ENCODE peak calls at places on chromosome 2, in seven cellular contexts. J is endothelial cell of umbilical vein, N is brain microvascular endothelial cell, Q is adrenal gland, A is prostate gland, F is stomach, S is cardiac muscle cell. R is an unnamed sample.

GRCh38 chr2:239820836-239821693 is 204.1 kb downstream of the NDUFA10 start:
- DNase-seq in N (no peak), J (no peak), Q (peak; percentile 58), A (no peak), S (no peak), F (peak; percentile 23), R (peak; percentile 70)

GRCh38 chr2:231321556-231322334 is 73.8 kb upstream of the B3GNT7 start:
- DNase-seq in N (no peak), Q (peak; percentile 57), S (no peak), J (no peak), F (peak; percentile 20), A (no peak), R (peak; percentile 37)

GRCh38 chr2:6832556-6832955 is 33.2 kb downstream of the CMPK2 start:
- DNase-seq in Q (no peak), A (no peak), S (no peak), N (no peak), F (no peak), J (no peak), R (no peak)

GRCh38 chr2:58667137-58667774 is 426.1 kb upstream of the FANCL start:
- DNase-seq in N (no peak), A (no peak), F (no peak), J (peak; percentile 35), Q (no peak), S (no peak), R (no peak)

GRCh38 chr2:175880-176800 is 87.7 kb downstream of the SH3YL1 start:
- DNase-seq in N (no peak), A (no peak), Q (peak; percentile 90), S (no peak), J (no peak), F (no peak), R (no peak)

GRCh38 chr2:58135861-58136260 is 89.3 kb downstream of the VRK2 start:
- DNase-seq in S (no peak), A (no peak), F (no peak), J (peak; percentile 64), Q (no peak), N (no peak), R (no peak)

GRCh38 chr2:113160962-113161361 is 12.8 kb upstream of the PSD4 start:
- DNase-seq in J (no peak), Q (no peak), S (no peak), F (no peak), N (no peak), A (no peak), R (no peak)

GRCh38 chr2:218005486-218005885 is 2.7 kb upstream of the TNS1 start:
- DNase-seq in A (no peak), Q (no peak), N (no peak), S (no peak), J (no peak), F (no peak), R (no peak)

GRCh38 chr2:7209776-7210555 is 292.8 kb downstream of the RNF144A start:
- DNase-seq in A (no peak), J (no peak), N (peak; percentile 15), S (peak; percentile 3), F (no peak), Q (no peak), R (no peak)

GRCh38 chr2:74391209-74391579 is 11.1 kb upstream of the DCTN1 start:
- DNase-seq in Q (no peak), S (peak; percentile 25), F (no peak), J (peak; percentile 61), N (no peak), A (no peak), R (no peak)

GRCh38 chr2:191169456-191170300 is 18.9 kb upstream of the STAT4 start:
- DNase-seq in J (no peak), Q (no peak), F (no peak), N (no peak), A (no peak), S (no peak), R (no peak)
- TF ChIP-seq CTCF in J (no peak), Q (no peak), F (no peak), N (no peak), A (no peak), S (no peak), R (no peak)

DNA sequence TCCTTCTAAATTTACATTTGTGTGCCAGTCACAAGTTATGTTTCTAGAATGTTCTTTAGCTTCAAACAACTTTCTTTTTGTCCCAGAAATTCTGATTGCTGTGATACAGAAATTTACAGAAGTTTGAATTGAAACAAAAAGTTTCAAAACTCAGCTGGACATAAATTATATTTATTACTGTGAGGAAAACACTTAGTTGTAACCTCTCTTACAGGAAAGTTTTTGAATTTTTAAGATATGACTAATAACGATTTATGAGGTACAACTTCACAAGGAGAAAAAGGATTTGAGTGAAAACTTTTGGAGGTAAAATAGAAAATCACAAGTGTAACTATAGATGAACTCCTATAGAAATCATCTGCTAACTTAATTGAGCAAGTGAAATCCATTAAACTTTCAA is 205.3 kb downstream of the TMEM247 start:
- DNase-seq in J (no peak), N (no peak), A (no peak), S (no peak), F (no peak), Q (no peak), R (no peak)
- H3K27ac ChIP-seq in J (no peak overlapping the region), N (no peak overlapping the region), A (no peak overlapping the region), S (no peak overlapping the region), F (no peak overlapping the region), Q (no peak overlapping the region), R (no peak overlapping the region)

DNA sequence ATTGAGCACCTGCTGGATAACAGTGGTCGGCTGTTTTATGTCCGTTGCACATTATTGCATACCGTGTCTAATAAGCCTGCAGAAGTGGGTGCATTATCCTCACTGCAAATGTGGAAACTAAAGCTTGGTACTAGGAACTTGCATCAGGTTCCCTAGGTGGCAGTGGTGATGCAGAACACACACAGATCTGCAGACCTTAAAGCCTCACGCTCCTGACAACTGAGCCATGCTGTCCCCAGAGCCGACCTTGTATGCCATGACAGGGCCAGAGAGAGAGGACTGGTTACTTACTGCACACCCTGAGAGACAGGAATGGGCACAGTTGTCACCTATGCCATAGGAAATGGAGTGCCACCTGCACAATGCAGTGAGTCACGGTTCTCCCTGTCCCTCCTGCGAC is 151.8 kb downstream of the SH3RF3 start:
- DNase-seq in A (no peak), N (no peak), F (no peak), Q (peak; percentile 48), S (no peak), J (no peak), R (no peak)
- TF ChIP-seq CTCF in A (no peak), N (peak; percentile 29), F (no peak), Q (peak; percentile 12), S (no peak), J (no peak), R (peak; percentile 26)

GRCh38 chr2:41912766-41913165 is 135.1 kb upstream of the PKDCC start:
- DNase-seq in A (no peak), N (no peak), Q (no peak), S (no peak), F (no peak), J (no peak), R (no peak)
- H3K27ac ChIP-seq in A (no peak overlapping the region), N (no peak overlapping the region), Q (peak overlapping the region; percentile 4), S (no peak overlapping the region), F (peak overlapping the region; percentile 37), J (no peak overlapping the region), R (no peak overlapping the region)

GRCh38 chr2:50872543-50872942 is 159.4 kb downstream of the NRXN1 start:
- DNase-seq in A (no peak), N (no peak), Q (no peak), J (no peak), F (no peak), S (no peak), R (no peak)
- TF ChIP-seq CTCF in A (no peak), N (peak; percentile 35), Q (no peak), J (no peak), F (no peak), S (no peak), R (no peak)

GRCh38 chr2:11481426-11481788 is 15.4 kb upstream of the E2F6 start:
- DNase-seq in Q (no peak), J (no peak), F (no peak), A (no peak), N (no peak), S (no peak), R (no peak)
- H3K27ac ChIP-seq in Q (no peak overlapping the region), J (no peak overlapping the region), F (no peak overlapping the region), A (peak overlapping the region; percentile 3), N (no peak overlapping the region), S (no peak overlapping the region), R (peak overlapping the region; percentile 32)

GRCh38 chr2:35873921-35874320 is 481.7 kb upstream of the CRIM1 start:
- DNase-seq in J (peak; percentile 5), A (no peak), N (no peak), Q (no peak), F (no peak), S (no peak), R (no peak)

GRCh38 chr2:35871672-35872071 is 483.9 kb upstream of the CRIM1 start:
- DNase-seq in N (no peak), Q (no peak), J (peak; percentile 4), S (no peak), A (no peak), F (no peak), R (no peak)
- TF ChIP-seq CTCF in N (no peak), Q (no peak), J (peak; percentile 20), S (no peak), A (no peak), F (no peak), R (no peak)

R was measured in psoas muscle.